ENCODE peak calls at places on chromosome 18, in ten cellular contexts. One of them, this sample, is unnamed.

GRCh38 chr18:45962461-45962860 is 4.7 kb downstream of the EPG5 start:
- DNase-seq in coronary artery: no peak
- DNase-seq in ovary: no peak
- DNase-seq in progenitor cell of endocrine pancreas: no peak
- DNase-seq in foreskin fibroblast: peak
- DNase-seq in A549: no peak
- DNase-seq in HFFc6: peak
- DNase-seq in colonic mucosa: no peak
- DNase-seq in NB4: peak
- DNase-seq in adrenal gland: no peak
- DNase-seq in this sample: no peak

GRCh38 chr18:77343846-77344527 is 94.3 kb downstream of the GALR1 start:
- DNase-seq in progenitor cell of endocrine pancreas: no peak
- DNase-seq in NB4: no peak
- DNase-seq in coronary artery: no peak
- DNase-seq in foreskin fibroblast: no peak
- DNase-seq in A549: no peak
- DNase-seq in HFFc6: no peak
- DNase-seq in adrenal gland: no peak
- DNase-seq in colonic mucosa: no peak
- DNase-seq in ovary: no peak
- DNase-seq in this sample: no peak

GRCh38 chr18:50194623-50195532 is at the start of gene MYO5B:
- DNase-seq in NB4: no peak
- DNase-seq in ovary: no peak
- DNase-seq in colonic mucosa: peak
- DNase-seq in A549: peak
- DNase-seq in foreskin fibroblast: no peak
- DNase-seq in adrenal gland: peak
- DNase-seq in HFFc6: no peak
- DNase-seq in progenitor cell of endocrine pancreas: peak
- DNase-seq in coronary artery: no peak
- DNase-seq in this sample: peak

GRCh38 chr18:78873916-78874505 is 105.6 kb upstream of the SALL3 start:
- DNase-seq in NB4: peak
- DNase-seq in adrenal gland: no peak
- DNase-seq in foreskin fibroblast: no peak
- DNase-seq in progenitor cell of endocrine pancreas: no peak
- DNase-seq in colonic mucosa: no peak
- DNase-seq in HFFc6: peak
- DNase-seq in ovary: no peak
- DNase-seq in coronary artery: no peak
- DNase-seq in A549: no peak
- DNase-seq in this sample: no peak

GRCh38 chr18:46675112-46675511 is 18.1 kb upstream of the LOXHD1 start:
- DNase-seq in HFFc6: no peak
- DNase-seq in coronary artery: no peak
- DNase-seq in ovary: no peak
- DNase-seq in foreskin fibroblast: no peak
- DNase-seq in adrenal gland: no peak
- DNase-seq in progenitor cell of endocrine pancreas: no peak
- DNase-seq in NB4: peak
- DNase-seq in colonic mucosa: no peak
- DNase-seq in A549: no peak
- DNase-seq in this sample: no peak

GRCh38 chr18:35104391-35105051 is 63.3 kb downstream of the MAPRE2 start:
- DNase-seq in progenitor cell of endocrine pancreas: no peak
- DNase-seq in ovary: no peak
- DNase-seq in coronary artery: no peak
- DNase-seq in HFFc6: no peak
- DNase-seq in foreskin fibroblast: no peak
- DNase-seq in adrenal gland: no peak
- DNase-seq in A549: no peak
- DNase-seq in NB4: no peak
- DNase-seq in colonic mucosa: no peak
- DNase-seq in this sample: no peak

GRCh38 chr18:57434536-57435494 is at the start of gene ONECUT2:
- DNase-seq in adrenal gland: peak
- DNase-seq in colonic mucosa: peak
- DNase-seq in foreskin fibroblast: peak
- DNase-seq in ovary: peak
- DNase-seq in NB4: no peak
- DNase-seq in coronary artery: no peak
- DNase-seq in progenitor cell of endocrine pancreas: peak
- DNase-seq in HFFc6: peak
- DNase-seq in A549: peak
- DNase-seq in this sample: peak

GRCh38 chr18:58175122-58175687 is 131.2 kb downstream of the NEDD4L start:
- DNase-seq in adrenal gland: no peak
- DNase-seq in NB4: no peak
- DNase-seq in HFFc6: no peak
- DNase-seq in progenitor cell of endocrine pancreas: no peak
- DNase-seq in colonic mucosa: no peak
- DNase-seq in ovary: no peak
- DNase-seq in foreskin fibroblast: no peak
- DNase-seq in coronary artery: no peak
- DNase-seq in A549: no peak
- DNase-seq in this sample: no peak

DNA sequence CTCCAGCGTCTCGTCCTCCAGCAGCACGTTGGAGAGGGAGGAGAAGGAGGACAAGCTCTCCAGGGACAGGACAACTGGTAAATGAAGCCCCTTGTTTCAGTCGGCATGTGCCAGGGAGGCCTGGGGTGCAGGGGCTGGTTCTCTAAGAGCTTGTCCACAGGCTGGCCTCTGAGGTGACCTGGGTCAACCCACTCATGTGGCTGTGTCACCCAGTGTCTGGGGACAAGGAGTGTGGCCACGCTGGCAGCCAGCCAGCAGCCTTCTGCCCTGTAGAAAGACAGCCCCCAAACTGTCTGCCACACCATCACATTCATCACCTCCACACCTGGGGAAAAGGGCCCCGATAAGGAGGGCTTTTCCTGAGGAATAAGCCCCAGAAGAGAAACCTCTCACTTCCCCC is 119.5 kb downstream of the TPGS2 start:
- DNase-seq in progenitor cell of endocrine pancreas: no peak
- DNase-seq in adrenal gland: no peak
- DNase-seq in coronary artery: no peak
- DNase-seq in ovary: no peak
- DNase-seq in foreskin fibroblast: no peak
- DNase-seq in colonic mucosa: no peak
- DNase-seq in NB4: no peak
- DNase-seq in HFFc6: no peak
- DNase-seq in A549: no peak
- DNase-seq in this sample: no peak
- TF ChIP-seq CTCF in progenitor cell of endocrine pancreas: no peak
- TF ChIP-seq CTCF in adrenal gland: no peak
- TF ChIP-seq CTCF in coronary artery: no peak
- TF ChIP-seq CTCF in ovary: no peak
- TF ChIP-seq CTCF in foreskin fibroblast: no peak
- TF ChIP-seq CTCF in colonic mucosa: no peak
- TF ChIP-seq CTCF in NB4: no peak
- TF ChIP-seq CTCF in HFFc6: no peak
- TF ChIP-seq CTCF in A549: no peak
- TF ChIP-seq CTCF in this sample: no peak

GRCh38 chr18:8479826-8480225 is 129.4 kb upstream of the RAB12 start:
- DNase-seq in A549: no peak
- DNase-seq in HFFc6: no peak
- DNase-seq in colonic mucosa: no peak
- DNase-seq in foreskin fibroblast: no peak
- DNase-seq in adrenal gland: no peak
- DNase-seq in coronary artery: no peak
- DNase-seq in ovary: no peak
- DNase-seq in progenitor cell of endocrine pancreas: no peak
- DNase-seq in NB4: no peak
- DNase-seq in this sample: no peak

GRCh38 chr18:8477615-8478014 is 131.6 kb upstream of the RAB12 start:
- DNase-seq in HFFc6: no peak
- DNase-seq in foreskin fibroblast: no peak
- DNase-seq in A549: no peak
- DNase-seq in colonic mucosa: no peak
- DNase-seq in NB4: no peak
- DNase-seq in adrenal gland: no peak
- DNase-seq in progenitor cell of endocrine pancreas: no peak
- DNase-seq in coronary artery: no peak
- DNase-seq in ovary: no peak
- DNase-seq in this sample: no peak

GRCh38 chr18:8478968-8479370 is 130.3 kb upstream of the RAB12 start:
- DNase-seq in foreskin fibroblast: no peak
- DNase-seq in coronary artery: no peak
- DNase-seq in HFFc6: no peak
- DNase-seq in A549: no peak
- DNase-seq in progenitor cell of endocrine pancreas: no peak
- DNase-seq in ovary: no peak
- DNase-seq in NB4: no peak
- DNase-seq in colonic mucosa: no peak
- DNase-seq in adrenal gland: no peak
- DNase-seq in this sample: no peak

GRCh38 chr18:8478166-8478967 is 130.9 kb upstream of the RAB12 start:
- DNase-seq in A549: peak
- DNase-seq in coronary artery: no peak
- DNase-seq in foreskin fibroblast: peak
- DNase-seq in NB4: peak
- DNase-seq in adrenal gland: peak
- DNase-seq in colonic mucosa: peak
- DNase-seq in progenitor cell of endocrine pancreas: peak
- DNase-seq in ovary: peak
- DNase-seq in HFFc6: peak
- DNase-seq in this sample: peak

GRCh38 chr18:8480506-8481328 is 128.5 kb upstream of the RAB12 start:
- DNase-seq in adrenal gland: peak
- DNase-seq in HFFc6: peak
- DNase-seq in colonic mucosa: no peak
- DNase-seq in foreskin fibroblast: peak
- DNase-seq in ovary: peak
- DNase-seq in coronary artery: no peak
- DNase-seq in A549: peak
- DNase-seq in NB4: peak
- DNase-seq in progenitor cell of endocrine pancreas: peak
- DNase-seq in this sample: no peak
- TF ChIP-seq CTCF in adrenal gland: peak
- TF ChIP-seq CTCF in HFFc6: peak
- TF ChIP-seq CTCF in colonic mucosa: no peak
- TF ChIP-seq CTCF in foreskin fibroblast: peak
- TF ChIP-seq CTCF in ovary: peak
- TF ChIP-seq CTCF in coronary artery: no peak
- TF ChIP-seq CTCF in A549: peak
- TF ChIP-seq CTCF in NB4: peak
- TF ChIP-seq CTCF in progenitor cell of endocrine pancreas: peak
- TF ChIP-seq CTCF in this sample: peak

GRCh38 chr18:36831139-36831538 is 2.2 kb downstream of the KIAA1328 start:
- DNase-seq in NB4: no peak
- DNase-seq in coronary artery: no peak
- DNase-seq in foreskin fibroblast: peak
- DNase-seq in progenitor cell of endocrine pancreas: no peak
- DNase-seq in HFFc6: peak
- DNase-seq in colonic mucosa: no peak
- DNase-seq in A549: no peak
- DNase-seq in ovary: no peak
- DNase-seq in adrenal gland: no peak
- DNase-seq in this sample: no peak

GRCh38 chr18:36830141-36830495 is 1.2 kb downstream of the KIAA1328 start:
- DNase-seq in foreskin fibroblast: no peak
- DNase-seq in coronary artery: no peak
- DNase-seq in NB4: no peak
- DNase-seq in HFFc6: no peak
- DNase-seq in progenitor cell of endocrine pancreas: no peak
- DNase-seq in A549: no peak
- DNase-seq in ovary: no peak
- DNase-seq in colonic mucosa: no peak
- DNase-seq in adrenal gland: no peak
- DNase-seq in this sample: no peak

GRCh38 chr18:36828630-36829361 is at the start of the genes KIAA1328 and TPGS2:
- DNase-seq in progenitor cell of endocrine pancreas: peak
- DNase-seq in coronary artery: peak
- DNase-seq in adrenal gland: peak
- DNase-seq in colonic mucosa: peak
- DNase-seq in HFFc6: peak
- DNase-seq in foreskin fibroblast: peak
- DNase-seq in NB4: peak
- DNase-seq in A549: peak
- DNase-seq in ovary: peak
- DNase-seq in this sample: peak

GRCh38 chr18:36828157-36828629 is 609 bp downstream of the TPGS2 start:
- DNase-seq in progenitor cell of endocrine pancreas: peak
- DNase-seq in adrenal gland: peak
- DNase-seq in foreskin fibroblast: peak
- DNase-seq in colonic mucosa: peak
- DNase-seq in ovary: peak
- DNase-seq in coronary artery: no peak
- DNase-seq in A549: peak
- DNase-seq in HFFc6: peak
- DNase-seq in NB4: peak
- DNase-seq in this sample: no peak

DNA sequence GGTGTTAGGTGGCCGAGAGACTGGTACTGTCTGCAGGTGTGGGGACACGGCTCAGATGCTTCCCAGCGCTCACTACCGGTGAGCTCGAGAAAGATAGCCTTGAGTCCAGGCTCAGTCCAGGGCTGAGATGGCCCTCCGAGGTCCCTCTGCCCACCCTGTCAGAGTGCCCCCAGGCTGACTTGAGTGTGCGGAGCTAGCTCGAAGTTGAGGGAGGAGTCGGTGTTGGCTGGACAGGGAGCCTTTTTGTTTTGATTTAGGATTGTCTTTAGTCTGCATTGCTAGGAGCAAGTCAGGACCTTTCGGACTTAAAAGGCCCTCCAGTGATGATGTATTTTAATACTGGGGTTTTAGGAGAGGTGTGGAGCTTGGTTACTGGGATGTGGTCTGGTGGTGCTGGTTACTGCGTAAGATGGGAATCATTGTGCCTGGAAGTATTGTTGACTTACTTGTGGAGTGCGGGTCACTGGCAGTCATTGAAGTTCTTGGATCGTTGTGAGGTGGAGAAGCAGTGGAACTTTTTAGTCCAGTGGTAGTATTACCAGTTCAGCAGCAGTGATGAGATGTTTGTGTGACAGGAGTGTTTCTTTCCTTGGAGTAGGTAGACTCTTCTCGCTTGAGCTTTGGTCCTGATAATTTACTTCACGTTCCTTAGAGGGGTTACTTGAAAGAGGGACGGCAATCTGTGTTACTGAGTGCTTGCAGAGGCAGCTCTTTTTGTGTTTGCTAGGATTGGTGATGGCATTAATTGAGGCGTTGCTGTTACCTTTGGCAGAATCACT is 624 bp downstream of the KIAA1328 start:
- DNase-seq in ovary: no peak
- DNase-seq in foreskin fibroblast: peak
- DNase-seq in adrenal gland: no peak
- DNase-seq in A549: no peak
- DNase-seq in progenitor cell of endocrine pancreas: no peak
- DNase-seq in coronary artery: no peak
- DNase-seq in colonic mucosa: peak
- DNase-seq in NB4: no peak
- DNase-seq in HFFc6: peak
- DNase-seq in this sample: no peak
- TF ChIP-seq CTCF in ovary: no peak
- TF ChIP-seq CTCF in foreskin fibroblast: no peak
- TF ChIP-seq CTCF in adrenal gland: no peak
- TF ChIP-seq CTCF in A549: no peak
- TF ChIP-seq CTCF in progenitor cell of endocrine pancreas: no peak
- TF ChIP-seq CTCF in coronary artery: no peak
- TF ChIP-seq CTCF in colonic mucosa: no peak
- TF ChIP-seq CTCF in NB4: no peak
- TF ChIP-seq CTCF in HFFc6: peak
- TF ChIP-seq CTCF in this sample: no peak

GRCh38 chr18:52408800-52409302 is 68.9 kb downstream of the DCC start:
- DNase-seq in NB4: no peak
- DNase-seq in foreskin fibroblast: no peak
- DNase-seq in progenitor cell of endocrine pancreas: no peak
- DNase-seq in A549: no peak
- DNase-seq in ovary: no peak
- DNase-seq in HFFc6: no peak
- DNase-seq in colonic mucosa: no peak
- DNase-seq in adrenal gland: no peak
- DNase-seq in coronary artery: no peak
- DNase-seq in this sample: no peak

GRCh38 chr18:52409732-52410131 is 69.7 kb downstream of the DCC start:
- DNase-seq in progenitor cell of endocrine pancreas: no peak
- DNase-seq in adrenal gland: no peak
- DNase-seq in foreskin fibroblast: no peak
- DNase-seq in HFFc6: no peak
- DNase-seq in colonic mucosa: no peak
- DNase-seq in A549: peak
- DNase-seq in NB4: peak
- DNase-seq in ovary: no peak
- DNase-seq in coronary artery: no peak
- DNase-seq in this sample: no peak
- TF ChIP-seq CTCF in progenitor cell of endocrine pancreas: no peak
- TF ChIP-seq CTCF in adrenal gland: no peak
- TF ChIP-seq CTCF in foreskin fibroblast: no peak
- TF ChIP-seq CTCF in HFFc6: no peak
- TF ChIP-seq CTCF in colonic mucosa: no peak
- TF ChIP-seq CTCF in A549: no peak
- TF ChIP-seq CTCF in NB4: no peak
- TF ChIP-seq CTCF in ovary: no peak
- TF ChIP-seq CTCF in coronary artery: no peak
- TF ChIP-seq CTCF in this sample: no peak